ENCODE peak calls at places on chromosomes 5 and 9, in eight cellular contexts. One of them, this sample, is unnamed.

GRCh38 chr9:96014078-96014477 is 138.6 kb downstream of the ERCC6L2 start:
- DNase-seq in GM20000: no peak
- DNase-seq in GM13977: no peak
- DNase-seq in amniotic epithelial cell: no peak
- DNase-seq in activated CD8-positive, alpha-beta memory T cell treated with anti-CD3 and anti-CD28 coated beads, Interleukin-2, amount 10 ng/mL, durations not matched to agents 7 days and 5 days: peak
- DNase-seq in heart left ventricle: no peak
- DNase-seq in anterior cingulate cortex: no peak
- DNase-seq in stimulated activated CD8-positive, alpha-beta memory T cell treated with anti-CD3 and anti-CD28 coated beads, Interleukin-12 subunit alpha, Interleukin-12 subunit beta, amount 100 ng/mL, for 4 hours: no peak
- DNase-seq in this sample: no peak

GRCh38 chr9:90022474-90022873 is 417.7 kb downstream of the GADD45G start:
- DNase-seq in GM20000: no peak
- DNase-seq in stimulated activated CD8-positive, alpha-beta memory T cell treated with anti-CD3 and anti-CD28 coated beads, Interleukin-12 subunit alpha, Interleukin-12 subunit beta, amount 100 ng/mL, for 4 hours: no peak
- DNase-seq in amniotic epithelial cell: peak
- DNase-seq in activated CD8-positive, alpha-beta memory T cell treated with anti-CD3 and anti-CD28 coated beads, Interleukin-2, amount 10 ng/mL, durations not matched to agents 7 days and 5 days: no peak
- DNase-seq in anterior cingulate cortex: no peak
- DNase-seq in GM13977: no peak
- DNase-seq in heart left ventricle: no peak
- DNase-seq in this sample: no peak

GRCh38 chr5:138138949-138139775 is at the start of gene NME5:
- DNase-seq in stimulated activated CD8-positive, alpha-beta memory T cell treated with anti-CD3 and anti-CD28 coated beads, Interleukin-12 subunit alpha, Interleukin-12 subunit beta, amount 100 ng/mL, for 4 hours: no peak
- DNase-seq in activated CD8-positive, alpha-beta memory T cell treated with anti-CD3 and anti-CD28 coated beads, Interleukin-2, amount 10 ng/mL, durations not matched to agents 7 days and 5 days: no peak
- DNase-seq in anterior cingulate cortex: peak
- DNase-seq in GM20000: peak
- DNase-seq in amniotic epithelial cell: peak
- DNase-seq in GM13977: peak
- DNase-seq in heart left ventricle: peak
- DNase-seq in this sample: peak

GRCh38 chr5:107248065-107248695 is 422.6 kb downstream of the EFNA5 start:
- DNase-seq in heart left ventricle: no peak
- DNase-seq in amniotic epithelial cell: peak
- DNase-seq in GM13977: peak
- DNase-seq in activated CD8-positive, alpha-beta memory T cell treated with anti-CD3 and anti-CD28 coated beads, Interleukin-2, amount 10 ng/mL, durations not matched to agents 7 days and 5 days: peak
- DNase-seq in anterior cingulate cortex: no peak
- DNase-seq in stimulated activated CD8-positive, alpha-beta memory T cell treated with anti-CD3 and anti-CD28 coated beads, Interleukin-12 subunit alpha, Interleukin-12 subunit beta, amount 100 ng/mL, for 4 hours: no peak
- DNase-seq in GM20000: peak
- DNase-seq in this sample: peak

GRCh38 chr9:72680593-72681317 is 159.3 kb downstream of the TMC1 start:
- DNase-seq in GM13977: no peak
- DNase-seq in activated CD8-positive, alpha-beta memory T cell treated with anti-CD3 and anti-CD28 coated beads, Interleukin-2, amount 10 ng/mL, durations not matched to agents 7 days and 5 days: no peak
- DNase-seq in stimulated activated CD8-positive, alpha-beta memory T cell treated with anti-CD3 and anti-CD28 coated beads, Interleukin-12 subunit alpha, Interleukin-12 subunit beta, amount 100 ng/mL, for 4 hours: no peak
- DNase-seq in heart left ventricle: no peak
- DNase-seq in amniotic epithelial cell: no peak
- DNase-seq in anterior cingulate cortex: no peak
- DNase-seq in GM20000: no peak
- DNase-seq in this sample: no peak

GRCh38 chr5:109693535-109694152 is 3.9 kb downstream of the MAN2A1 start:
- DNase-seq in GM20000: no peak
- DNase-seq in GM13977: no peak
- DNase-seq in anterior cingulate cortex: no peak
- DNase-seq in stimulated activated CD8-positive, alpha-beta memory T cell treated with anti-CD3 and anti-CD28 coated beads, Interleukin-12 subunit alpha, Interleukin-12 subunit beta, amount 100 ng/mL, for 4 hours: no peak
- DNase-seq in amniotic epithelial cell: peak
- DNase-seq in heart left ventricle: no peak
- DNase-seq in activated CD8-positive, alpha-beta memory T cell treated with anti-CD3 and anti-CD28 coated beads, Interleukin-2, amount 10 ng/mL, durations not matched to agents 7 days and 5 days: no peak
- DNase-seq in this sample: no peak

GRCh38 chr9:83583151-83584014 is 39.6 kb upstream of the IDNK start:
- DNase-seq in stimulated activated CD8-positive, alpha-beta memory T cell treated with anti-CD3 and anti-CD28 coated beads, Interleukin-12 subunit alpha, Interleukin-12 subunit beta, amount 100 ng/mL, for 4 hours: no peak
- DNase-seq in GM20000: peak
- DNase-seq in amniotic epithelial cell: peak
- DNase-seq in GM13977: peak
- DNase-seq in heart left ventricle: no peak
- DNase-seq in anterior cingulate cortex: no peak
- DNase-seq in activated CD8-positive, alpha-beta memory T cell treated with anti-CD3 and anti-CD28 coated beads, Interleukin-2, amount 10 ng/mL, durations not matched to agents 7 days and 5 days: no peak
- DNase-seq in this sample: peak

GRCh38 chr5:103466494-103466893 is 96.1 kb downstream of the NUDT12 start:
- DNase-seq in activated CD8-positive, alpha-beta memory T cell treated with anti-CD3 and anti-CD28 coated beads, Interleukin-2, amount 10 ng/mL, durations not matched to agents 7 days and 5 days: no peak
- DNase-seq in GM13977: no peak
- DNase-seq in GM20000: no peak
- DNase-seq in heart left ventricle: no peak
- DNase-seq in anterior cingulate cortex: no peak
- DNase-seq in amniotic epithelial cell: peak
- DNase-seq in stimulated activated CD8-positive, alpha-beta memory T cell treated with anti-CD3 and anti-CD28 coated beads, Interleukin-12 subunit alpha, Interleukin-12 subunit beta, amount 100 ng/mL, for 4 hours: no peak
- DNase-seq in this sample: no peak

GRCh38 chr5:41433552-41434181 is 76.7 kb downstream of the PLCXD3 start:
- DNase-seq in anterior cingulate cortex: no peak
- DNase-seq in GM13977: no peak
- DNase-seq in heart left ventricle: no peak
- DNase-seq in activated CD8-positive, alpha-beta memory T cell treated with anti-CD3 and anti-CD28 coated beads, Interleukin-2, amount 10 ng/mL, durations not matched to agents 7 days and 5 days: no peak
- DNase-seq in stimulated activated CD8-positive, alpha-beta memory T cell treated with anti-CD3 and anti-CD28 coated beads, Interleukin-12 subunit alpha, Interleukin-12 subunit beta, amount 100 ng/mL, for 4 hours: no peak
- DNase-seq in amniotic epithelial cell: no peak
- DNase-seq in GM20000: no peak
- DNase-seq in this sample: no peak

GRCh38 chr5:149060325-149060724 is 2.5 kb downstream of the SH3TC2 start:
- DNase-seq in amniotic epithelial cell: peak
- DNase-seq in anterior cingulate cortex: no peak
- DNase-seq in activated CD8-positive, alpha-beta memory T cell treated with anti-CD3 and anti-CD28 coated beads, Interleukin-2, amount 10 ng/mL, durations not matched to agents 7 days and 5 days: no peak
- DNase-seq in heart left ventricle: no peak
- DNase-seq in GM13977: no peak
- DNase-seq in GM20000: no peak
- DNase-seq in stimulated activated CD8-positive, alpha-beta memory T cell treated with anti-CD3 and anti-CD28 coated beads, Interleukin-12 subunit alpha, Interleukin-12 subunit beta, amount 100 ng/mL, for 4 hours: no peak
- DNase-seq in this sample: no peak

GRCh38 chr9:100170556-100170955 is 71.5 kb downstream of the INVS start:
- DNase-seq in GM20000: no peak
- DNase-seq in GM13977: no peak
- DNase-seq in heart left ventricle: no peak
- DNase-seq in amniotic epithelial cell: peak
- DNase-seq in anterior cingulate cortex: no peak
- DNase-seq in activated CD8-positive, alpha-beta memory T cell treated with anti-CD3 and anti-CD28 coated beads, Interleukin-2, amount 10 ng/mL, durations not matched to agents 7 days and 5 days: no peak
- DNase-seq in stimulated activated CD8-positive, alpha-beta memory T cell treated with anti-CD3 and anti-CD28 coated beads, Interleukin-12 subunit alpha, Interleukin-12 subunit beta, amount 100 ng/mL, for 4 hours: no peak
- DNase-seq in this sample: no peak

GRCh38 chr9:115226152-115226551 is 108.2 kb upstream of the TNC start:
- DNase-seq in GM13977: no peak
- DNase-seq in stimulated activated CD8-positive, alpha-beta memory T cell treated with anti-CD3 and anti-CD28 coated beads, Interleukin-12 subunit alpha, Interleukin-12 subunit beta, amount 100 ng/mL, for 4 hours: no peak
- DNase-seq in amniotic epithelial cell: no peak
- DNase-seq in GM20000: no peak
- DNase-seq in anterior cingulate cortex: no peak
- DNase-seq in heart left ventricle: no peak
- DNase-seq in activated CD8-positive, alpha-beta memory T cell treated with anti-CD3 and anti-CD28 coated beads, Interleukin-2, amount 10 ng/mL, durations not matched to agents 7 days and 5 days: no peak
- DNase-seq in this sample: no peak